ENCODE peak calls at places on chromosome 5, in five cellular contexts. Q is spleen, Z is prostate gland, P is transverse colon, B is Panc1. W is an unnamed sample.

GRCh38 chr5:178465228-178465860 is 124.8 kb downstream of the COL23A1 start:
- DNase-seq in Q (no peak), Z (no peak), P (no peak), B (no peak), W (peak; percentile 50)

GRCh38 chr5:39099831-39100230 is 25.6 kb upstream of the RICTOR start:
- DNase-seq in Q (no peak), Z (no peak), P (no peak), B (no peak), W (no peak)

GRCh38 chr5:132294728-132295504 is 722 bp downstream of the SLC22A4 start:
- DNase-seq in Q (peak; percentile 92), Z (peak; percentile 55), P (peak; percentile 80), B (peak; percentile 54), W (no peak)

GRCh38 chr5:82991678-82992323 is 85.4 kb downstream of the TMEM167A start:
- DNase-seq in Q (no peak), Z (no peak), P (no peak), B (no peak), W (no peak)

GRCh38 chr5:133897431-133897830 is 71.0 kb downstream of the C5orf15 start:
- DNase-seq in Q (peak; percentile 33), Z (no peak), P (no peak), B (no peak), W (no peak)

GRCh38 chr5:56302027-56302426 is 68.9 kb upstream of the ANKRD55 start:
- DNase-seq in Q (no peak), Z (no peak), P (no peak), B (no peak), W (no peak)

GRCh38 chr5:149130121-149130931 is 11.0 kb upstream of the ABLIM3 start:
- DNase-seq in Q (no peak), Z (no peak), P (no peak), B (no peak), W (no peak)

GRCh38 chr5:14424011-14424685 is 157.4 kb upstream of the OTULINL start:
- DNase-seq in Q (no peak), Z (no peak), P (no peak), B (no peak), W (no peak)

GRCh38 chr5:119319890-119320289 is 35.9 kb upstream of the TNFAIP8 start:
- DNase-seq in Q (no peak), Z (no peak), P (no peak), B (no peak), W (no peak)

GRCh38 chr5:43429016-43429415 is 16.8 kb upstream of the CCL28 start:
- DNase-seq in Q (no peak), Z (no peak), P (no peak), B (no peak), W (no peak)

GRCh38 chr5:10479226-10479721 is 37.6 kb downstream of the ROPN1L start:
- DNase-seq in Q (peak; percentile 62), Z (no peak), P (peak; percentile 85), B (no peak), W (no peak)

GRCh38 chr5:180640765-180641565 is 8.4 kb downstream of the FLT4 start:
- DNase-seq in Q (no peak), Z (no peak), P (no peak), B (no peak), W (peak; percentile 73)

GRCh38 chr5:135130526-135131215 is 96.6 kb upstream of the PITX1 start:
- DNase-seq in Q (no peak), Z (no peak), P (no peak), B (no peak), W (no peak)

GRCh38 chr5:90263102-90263501 is 146.5 kb downstream of the CETN3 start:
- DNase-seq in Q (no peak), Z (no peak), P (no peak), B (no peak), W (no peak)

GRCh38 chr5:756171-756570 is 28.4 kb downstream of the ZDHHC11B start:
- DNase-seq in Q (no peak), Z (no peak), P (no peak), B (no peak), W (peak; percentile 81)

GRCh38 chr5:116272281-116272941 is 187.6 kb downstream of the COMMD10 start:
- DNase-seq in Q (no peak), Z (no peak), P (no peak), B (no peak), W (no peak)

GRCh38 chr5:95846554-95847260 is 24.2 kb upstream of the GLRX start:
- DNase-seq in Q (no peak), Z (peak; percentile 66), P (peak; percentile 75), B (no peak), W (no peak)

GRCh38 chr5:79686799-79687198 is 2.8 kb upstream of the CMYA5 start:
- DNase-seq in Q (no peak), Z (no peak), P (no peak), B (no peak), W (no peak)

GRCh38 chr5:134328619-134329018 is 38.4 kb downstream of the CDKL3 start:
- DNase-seq in Q (no peak), Z (no peak), P (no peak), B (no peak), W (no peak)

GRCh38 chr5:38420691-38421395 is 135.6 kb downstream of the LIFR start:
- DNase-seq in Q (no peak), Z (peak; percentile 43), P (peak; percentile 36), B (peak; percentile 63), W (no peak)

GRCh38 chr5:111635151-111635945 is 121.6 kb downstream of the NREP start:
- DNase-seq in Q (no peak), Z (peak; percentile 23), P (no peak), B (no peak), W (no peak)

GRCh38 chr5:8895599-8895998 is 650.3 kb downstream of the SEMA5A start:
- DNase-seq in Q (no peak), Z (no peak), P (no peak), B (no peak), W (no peak)

GRCh38 chr5:95859327-95860060 is 37.0 kb upstream of the GLRX start:
- DNase-seq in Q (no peak), Z (no peak), P (no peak), B (no peak), W (no peak)

GRCh38 chr5:103475629-103476240 is 86.9 kb downstream of the NUDT12 start:
- DNase-seq in Q (no peak), Z (no peak), P (no peak), B (peak; percentile 35), W (no peak)

GRCh38 chr5:139141841-139142240 is 56.3 kb downstream of the SIL1 start:
- DNase-seq in Q (no peak), Z (peak; percentile 32), P (peak; percentile 59), B (no peak), W (no peak)

GRCh38 chr5:87119588-87119987 is 148.1 kb upstream of the RASA1 start:
- DNase-seq in Q (no peak), Z (no peak), P (no peak), B (no peak), W (no peak)

DNA sequence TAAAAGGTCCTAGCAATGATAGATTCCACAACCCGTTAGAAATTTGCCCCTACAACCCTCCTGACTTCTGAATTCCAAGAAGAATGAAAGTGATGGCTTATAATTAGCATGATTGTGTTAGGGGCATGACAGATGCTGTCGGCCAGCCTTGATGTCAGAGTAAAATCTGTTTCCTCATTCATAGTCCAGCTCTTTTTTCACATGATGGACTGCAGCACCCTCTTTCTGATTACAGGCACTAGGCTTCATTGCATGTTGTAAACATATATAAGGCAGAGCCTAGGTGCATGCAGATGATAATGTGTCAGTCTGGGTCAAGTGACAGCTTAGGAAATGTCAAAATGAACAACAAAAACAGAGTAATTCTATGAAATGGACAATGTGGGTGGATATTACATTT is 226.8 kb downstream of the PDE4D start:
- DNase-seq in Q (no peak), Z (no peak), P (peak; percentile 13), B (no peak), W (no peak)
- TF ChIP-seq CTCF in Q (no peak), Z (peak; percentile 4), P (peak; percentile 41), B (peak; percentile 5), W (no peak)

DNA sequence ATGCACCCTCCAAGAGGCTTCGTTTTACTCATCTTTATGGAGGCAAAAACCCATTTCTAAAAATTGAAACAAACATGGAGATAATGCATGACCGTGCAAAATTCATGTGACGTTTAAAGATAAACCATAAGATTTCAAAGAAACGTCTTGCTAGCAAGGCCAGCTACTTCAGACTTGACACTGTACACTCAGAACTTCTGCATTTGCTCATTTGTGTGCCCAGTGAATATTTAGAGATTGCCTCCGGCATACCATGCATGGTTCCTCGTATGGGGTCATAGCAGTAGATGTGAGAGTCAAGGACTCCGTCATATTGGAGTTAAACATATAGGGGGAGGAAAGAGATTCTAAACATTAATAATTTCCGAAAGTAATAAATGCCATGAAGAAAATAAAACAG is 78.6 kb upstream of the NEURL1B start:
- DNase-seq in Q (no peak), Z (no peak), P (no peak), B (no peak), W (no peak)
- TF ChIP-seq POLR2AphosphoS5 in Q (no peak), Z (no peak), P (peak; percentile 9), B (no peak), W (no peak)

DNA sequence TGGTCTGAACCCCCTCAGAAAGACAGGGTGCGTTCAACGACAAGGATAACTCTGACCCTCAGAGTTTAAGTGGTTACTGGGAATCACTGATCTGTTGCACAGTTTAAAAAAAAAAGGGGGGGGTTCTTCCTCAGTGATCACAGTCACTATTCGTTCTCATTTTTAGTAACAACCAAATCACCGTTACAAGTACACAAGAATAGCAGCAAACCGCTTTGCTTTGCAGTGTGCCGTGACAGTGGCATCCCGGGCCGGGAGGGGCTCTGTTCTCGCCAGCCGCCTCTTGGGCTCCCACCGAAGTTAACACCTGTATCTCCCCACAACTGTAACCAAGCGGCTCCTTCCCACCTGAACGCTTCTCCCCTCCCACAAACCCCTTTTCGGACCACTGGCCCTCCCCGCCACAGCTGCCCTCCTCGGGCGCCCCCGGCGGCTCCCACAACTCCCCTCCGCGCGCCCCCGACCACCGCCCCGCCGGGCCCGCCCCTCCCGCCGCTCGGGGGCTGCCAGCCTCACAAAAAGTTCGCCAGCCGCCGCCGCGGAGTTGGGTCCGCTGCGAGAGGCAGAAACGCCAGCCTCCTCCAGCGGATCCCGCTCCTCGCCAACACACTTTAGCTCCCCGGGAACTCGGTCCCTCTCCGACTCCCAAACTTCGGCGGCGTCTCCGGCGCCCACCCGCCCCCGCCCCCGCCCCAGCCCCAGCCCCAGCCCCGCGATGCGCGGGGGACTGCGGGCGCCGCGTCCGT is 1.2 kb downstream of the SSBP2 start:
- DNase-seq in Q (peak; percentile 92), Z (peak; percentile 33), P (peak; percentile 48), B (no peak), W (peak; percentile 83)
- TF ChIP-seq CTCF in Q (peak; percentile 22), Z (no peak), P (no peak), B (no peak), W (no peak)

DNA sequence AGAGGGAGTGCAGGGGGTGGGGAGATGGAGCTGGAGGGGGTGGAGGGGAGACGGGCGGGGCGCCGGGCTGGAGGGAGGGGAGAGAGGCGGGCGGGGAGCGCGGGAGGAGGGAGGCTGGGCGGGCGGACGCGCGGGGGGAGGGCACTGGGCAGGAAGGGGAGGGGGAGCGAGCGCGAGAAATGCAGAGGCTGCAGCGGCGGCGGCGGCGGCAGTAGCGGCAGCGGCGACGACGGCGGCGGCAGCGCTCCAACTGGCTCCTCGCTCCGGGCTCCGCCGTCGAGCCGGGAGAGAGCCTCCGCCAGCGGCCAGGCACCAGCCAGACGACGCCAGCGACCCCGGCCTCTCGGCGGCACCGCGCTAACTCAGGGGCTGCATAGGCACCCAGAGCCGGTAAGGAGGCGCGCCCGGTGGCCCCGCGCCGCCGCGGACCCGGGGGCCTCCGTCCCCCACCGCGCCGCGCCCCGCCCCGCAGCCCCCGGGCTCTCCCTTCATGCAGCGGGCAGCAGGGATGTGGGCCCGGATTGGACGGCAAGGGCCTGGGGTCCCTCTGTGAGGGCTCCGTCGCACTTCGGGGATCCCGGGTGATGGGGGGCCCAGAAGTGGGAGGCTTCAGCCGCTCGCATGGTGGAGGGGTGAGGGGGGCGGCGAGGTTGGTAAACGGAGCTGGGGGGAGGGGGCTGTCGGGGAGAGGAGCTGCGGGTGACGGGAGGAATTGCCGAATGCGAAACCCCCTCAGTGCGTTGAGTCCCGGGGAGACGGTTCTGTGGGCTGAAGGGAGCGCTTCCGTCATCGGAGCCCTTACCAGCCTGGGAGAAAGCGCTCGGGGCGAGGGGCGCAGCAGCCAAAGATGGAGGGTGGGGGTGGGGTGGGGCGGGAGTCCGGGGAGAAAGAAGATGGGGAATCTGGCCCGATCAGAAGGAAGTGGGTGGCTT is at the start of gene BASP1:
- DNase-seq in Q (peak; percentile 97), Z (peak; percentile 85), P (peak; percentile 79), B (no peak), W (peak; percentile 84)
- TF ChIP-seq POLR2AphosphoS5 in Q (peak; percentile 90), Z (peak; percentile 8), P (no peak), B (peak; percentile 72), W (no peak)

W was measured in suprapubic skin.